ENCODE peak calls at places on chromosomes 1 and 21, in five cellular contexts. L is psoas muscle, G is IMR-90, J is uterus, C is heart right ventricle. E is an unnamed sample.
A peak's percentile ranks its signal among the peaks of the same experiment; 100 is the strongest.

GRCh38 chr1:25877155-25877554 is 1.6 kb upstream of the PAQR7 start:
- DNase-seq in L (peak; percentile 4), G (no peak), J (no peak), C (no peak), E (no peak)

GRCh38 chr1:97540346-97540888 is 380.4 kb downstream of the DPYD start:
- DNase-seq in L (no peak), G (no peak), J (no peak), C (no peak), E (no peak)

GRCh38 chr1:1833916-1834325 is 55.7 kb upstream of the NADK start:
- DNase-seq in L (no peak), G (peak; percentile 12), J (no peak), C (no peak), E (no peak)

GRCh38 chr1:27672750-27673112 is 739 bp upstream of the IFI6 start:
- DNase-seq in L (no peak), G (peak; percentile 55), J (no peak), C (no peak), E (no peak)

GRCh38 chr1:40178200-40178599 is 17.0 kb downstream of the RLF start:
- DNase-seq in L (no peak), G (no peak), J (no peak), C (no peak), E (no peak)

GRCh38 chr1:237104096-237104495 is 62.1 kb downstream of the RYR2 start:
- DNase-seq in L (no peak), G (no peak), J (no peak), C (no peak), E (no peak)

GRCh38 chr1:234960722-234961467 is 167.7 kb downstream of the TOMM20 start:
- DNase-seq in L (no peak), G (peak; percentile 67), J (no peak), C (no peak), E (no peak)

GRCh38 chr1:3022976-3023375 is 1.7 kb downstream of the ACTRT2 start:
- DNase-seq in L (no peak), G (no peak), J (no peak), C (no peak), E (peak; percentile 2)

GRCh38 chr1:107767156-107767582 is 197.8 kb downstream of the VAV3 start:
- DNase-seq in L (no peak), G (no peak), J (no peak), C (no peak), E (no peak)

GRCh38 chr1:177669161-177669560 is 300.7 kb downstream of the SEC16B start:
- DNase-seq in L (no peak), G (no peak), J (no peak), C (no peak), E (no peak)

GRCh38 chr1:153774780-153775431 is at the start of gene SLC27A3:
- DNase-seq in L (peak; percentile 84), G (no peak), J (peak; percentile 89), C (peak; percentile 83), E (peak; percentile 86)

GRCh38 chr1:210792703-210793102 is 341.2 kb downstream of the KCNH1 start:
- DNase-seq in L (no peak), G (peak; percentile 87), J (no peak), C (no peak), E (no peak)

GRCh38 chr1:210499956-210500355 is 171.3 kb downstream of the HHAT start:
- DNase-seq in L (no peak), G (peak; percentile 11), J (no peak), C (no peak), E (no peak)

GRCh38 chr1:167043752-167044488 is 46.3 kb downstream of the GPA33 start:
- DNase-seq in L (peak; percentile 64), G (peak; percentile 4), J (peak; percentile 54), C (peak; percentile 52), E (peak; percentile 38)

GRCh38 chr21:45067462-45068285 is 6.7 kb upstream of the ADARB1 start:
- DNase-seq in L (no peak), G (no peak), J (no peak), C (no peak), E (no peak)

GRCh38 chr1:227738820-227739219 is 3.6 kb downstream of the SNAP47 start:
- DNase-seq in L (no peak), G (no peak), J (no peak), C (no peak), E (no peak)

GRCh38 chr1:165371588-165372235 is 15.2 kb upstream of the LMX1A start:
- DNase-seq in L (no peak), G (no peak), J (no peak), C (no peak), E (no peak)

GRCh38 chr1:166080965-166081870 is 85.6 kb downstream of the FAM78B start:
- DNase-seq in L (no peak), G (no peak), J (no peak), C (no peak), E (no peak)

GRCh38 chr1:183227963-183228649 is 42.0 kb downstream of the LAMC2 start:
- DNase-seq in L (no peak), G (peak; percentile 41), J (peak; percentile 47), C (peak; percentile 45), E (peak; percentile 36)

GRCh38 chr1:157069596-157069995 is 24.1 kb upstream of the ARHGEF11 start:
- DNase-seq in L (no peak), G (no peak), J (no peak), C (no peak), E (no peak)

DNA sequence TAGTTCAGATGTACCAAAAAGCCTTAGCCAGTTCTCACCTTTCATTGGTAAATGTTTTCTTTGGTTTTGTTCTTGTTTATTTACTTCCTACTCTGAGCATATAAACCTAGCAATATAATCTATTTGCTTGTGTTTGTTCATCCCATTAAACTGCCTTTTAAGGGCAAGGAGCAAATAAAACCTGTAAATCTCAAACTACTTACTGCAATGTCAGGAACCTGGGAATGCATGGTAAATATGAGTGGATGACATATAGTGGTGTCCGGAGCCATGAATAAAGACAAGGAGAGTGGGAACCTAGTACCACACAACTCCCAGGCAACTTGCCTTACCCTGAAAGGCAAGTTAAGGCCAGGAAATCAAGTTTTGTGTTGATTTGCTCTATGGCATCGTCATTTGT is 1133.8 kb upstream of the NCAM2 start:
- DNase-seq in L (no peak), G (no peak), J (no peak), C (no peak), E (no peak)
- H3K9me3 ChIP-seq in L (no peaks in the 10 kb centered on the region), G (peaks cover 2% of the 10 kb centered on the region), J (no peaks in the 10 kb centered on the region), C (no peaks in the 10 kb centered on the region), E (no peaks in the 10 kb centered on the region)

GRCh38 chr1:158454537-158454936 is 7.1 kb upstream of the OR10K1 start:
- DNase-seq in L (no peak), G (no peak), J (no peak), C (no peak), E (no peak)
- H3K9me3 ChIP-seq in L (no peaks in the 10 kb centered on the region), G (no peaks in the 10 kb centered on the region), J (no peaks in the 10 kb centered on the region), C (peaks cover 20% of the 10 kb centered on the region), E (peaks cover 31% of the 10 kb centered on the region)

DNA sequence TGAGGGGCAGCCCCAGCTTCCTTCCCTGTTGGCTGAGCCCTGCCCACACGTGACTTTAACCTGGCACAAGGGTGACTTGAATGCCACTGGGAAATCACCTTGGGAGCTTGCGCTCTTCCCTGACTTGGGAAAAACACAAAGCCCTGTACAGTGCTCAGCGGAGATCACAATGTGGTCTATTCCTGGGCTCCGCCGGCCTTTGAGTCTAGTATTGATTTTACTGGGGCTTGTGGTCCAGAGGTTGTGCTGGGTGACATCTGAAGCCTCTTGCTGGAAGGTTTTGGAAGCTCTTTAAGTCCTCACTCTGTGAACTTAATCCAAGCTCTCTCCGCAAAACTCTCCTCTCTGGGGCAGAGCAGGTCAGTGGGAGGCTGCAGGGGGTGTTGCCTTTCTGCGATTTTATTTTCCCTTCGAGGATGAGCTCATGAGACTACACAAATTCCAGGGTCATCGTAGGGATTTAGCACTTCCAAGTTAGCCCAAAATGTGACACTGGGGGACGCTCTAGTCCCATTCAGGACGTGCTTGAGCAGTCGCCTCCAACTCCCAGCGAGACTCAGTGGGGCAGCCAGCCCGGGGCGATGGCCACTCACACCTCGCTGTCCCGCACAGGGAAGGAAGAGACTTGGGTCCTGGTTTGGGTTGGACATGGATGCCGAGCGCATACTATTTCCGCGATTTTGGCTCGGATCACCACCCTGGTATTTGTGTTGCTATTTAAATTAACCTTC is 291.9 kb upstream of the AJAP1 start:
- DNase-seq in L (no peak), G (no peak), J (no peak), C (no peak), E (no peak)
- H3K9me3 ChIP-seq in L (no peaks in the 10 kb centered on the region), G (peaks cover 53% of the 10 kb centered on the region), J (no peaks in the 10 kb centered on the region), C (peaks cover 6% of the 10 kb centered on the region), E (peaks cover 6% of the 10 kb centered on the region)

DNA sequence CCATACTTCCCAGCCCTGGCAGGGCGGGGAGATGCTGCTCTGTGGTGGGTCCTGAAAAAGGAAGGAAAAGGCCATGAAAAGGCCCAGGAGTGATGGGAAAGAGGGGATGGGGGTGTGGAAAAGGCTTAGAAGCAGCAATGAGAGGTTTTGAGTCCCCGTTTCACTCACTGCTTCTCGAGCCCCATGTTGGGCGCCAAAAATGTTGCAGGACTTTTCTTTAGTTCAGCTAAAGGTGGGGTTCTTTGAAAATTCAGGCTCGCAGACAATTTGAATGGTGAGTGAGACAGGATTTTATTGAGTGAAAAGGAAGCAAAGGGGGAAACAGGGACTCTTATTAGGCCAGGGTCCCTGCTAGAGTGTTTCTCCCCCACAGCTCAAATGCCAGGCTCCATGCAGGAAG is 93.1 kb downstream of the MRPS6 start:
- DNase-seq in L (no peak), G (no peak), J (no peak), C (no peak), E (no peak)
- H3K9me3 ChIP-seq in L (peaks cover 54% of the 10 kb centered on the region), G (peaks cover 39% of the 10 kb centered on the region), J (peaks cover 38% of the 10 kb centered on the region), C (peaks cover 73% of the 10 kb centered on the region), E (peaks cover 86% of the 10 kb centered on the region)

DNA sequence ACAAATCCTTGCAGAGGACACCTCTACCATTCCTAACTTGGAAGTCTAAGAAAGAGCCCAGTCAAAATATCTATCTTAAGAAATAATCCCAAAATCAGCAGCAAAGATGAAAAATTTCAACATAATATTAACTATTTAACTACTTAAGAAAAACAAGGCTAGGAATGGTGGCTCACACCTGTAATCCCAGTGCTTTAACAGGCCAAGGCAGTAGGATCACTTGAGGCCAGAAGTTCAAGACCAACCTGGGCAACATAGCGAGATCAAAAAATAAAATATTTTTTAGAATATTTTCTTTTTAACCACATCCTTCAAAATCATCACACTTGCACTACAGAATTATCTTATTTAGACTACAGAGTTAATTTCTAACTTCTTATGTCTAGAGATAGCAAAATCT is 4.9 kb downstream of the CNN3 start:
- DNase-seq in L (no peak), G (no peak), J (no peak), C (no peak), E (no peak)
- H3K9me3 ChIP-seq in L (no peaks in the 10 kb centered on the region), G (no peaks in the 10 kb centered on the region), J (no peaks in the 10 kb centered on the region), C (no peaks in the 10 kb centered on the region), E (no peaks in the 10 kb centered on the region)

DNA sequence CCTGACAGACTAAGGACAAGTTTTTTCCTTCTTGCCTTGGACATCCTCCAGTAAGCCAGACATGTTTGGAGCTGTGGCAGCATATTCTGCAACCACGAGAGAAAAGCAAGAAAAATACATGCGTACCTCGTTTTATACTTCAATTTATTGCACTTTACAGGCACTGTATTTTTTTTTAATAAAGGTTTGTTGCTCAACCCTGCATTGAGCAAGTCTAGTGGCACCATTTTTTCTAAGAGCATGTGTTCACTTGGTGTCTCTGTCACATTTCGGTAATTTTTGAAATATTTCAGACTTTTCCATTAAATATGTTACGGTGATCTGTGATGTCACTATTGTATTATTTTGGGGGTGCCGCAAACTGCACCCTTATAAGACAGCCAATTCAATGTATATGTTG is 2.1 kb upstream of the SSX2IP start:
- DNase-seq in L (no peak), G (no peak), J (no peak), C (no peak), E (no peak)
- H3K9me3 ChIP-seq in L (no peaks in the 10 kb centered on the region), G (no peaks in the 10 kb centered on the region), J (no peaks in the 10 kb centered on the region), C (no peaks in the 10 kb centered on the region), E (no peaks in the 10 kb centered on the region)